ENCODE peak calls at places on chromosomes 4 and X, in five cellular contexts. M, K, W, B and Z are unnamed samples.

GRCh38 chr4:54525602-54526001 is 132.2 kb upstream of the KIT start:
- DNase-seq in K (no peak), W (peak; percentile 86), M (no peak), B (no peak), Z (peak; percentile 96)

GRCh38 chrX:38336538-38337240 is 9.4 kb upstream of the RPGR start:
- DNase-seq in M (no peak), W (no peak), B (no peak), K (no peak), Z (no peak)

GRCh38 chr4:164485169-164485568 is 268.8 kb upstream of the SMIM31 start:
- DNase-seq in B (no peak), W (no peak), K (no peak), M (no peak), Z (no peak)

GRCh38 chrX:56794404-56794803 is 65.4 kb downstream of the NBDY start:
- DNase-seq in B (no peak), M (no peak), K (no peak), W (no peak), Z (no peak)

GRCh38 chrX:9396930-9397329 is 67.9 kb upstream of the TBL1X start:
- DNase-seq in K (no peak), B (no peak), W (no peak), M (no peak), Z (peak; percentile 14)

GRCh38 chrX:39613508-39613921 is 484.2 kb downstream of the BCOR start:
- DNase-seq in M (peak; percentile 15), K (no peak), W (no peak), B (no peak), Z (peak; percentile 10)

GRCh38 chr4:53645108-53645507 is 53.8 kb upstream of the LNX1 start:
- DNase-seq in K (no peak), M (no peak), B (no peak), W (no peak), Z (no peak)

GRCh38 chrX:39577976-39578962 is 519.5 kb downstream of the BCOR start:
- DNase-seq in K (no peak), W (no peak), M (no peak), B (peak; percentile 0), Z (peak; percentile 7)

GRCh38 chr4:120025516-120025915 is 41.1 kb downstream of the MAD2L1 start:
- DNase-seq in M (no peak), W (no peak), K (no peak), B (no peak), Z (no peak)
- H3K4me3 ChIP-seq in M (no peak overlapping the region), W (no peak overlapping the region), K (no peak overlapping the region), B (no peak overlapping the region), Z (no peak overlapping the region)

GRCh38 chr4:128068927-128069326 is 7.8 kb downstream of the LARP1B start:
- DNase-seq in W (no peak), K (peak; percentile 48), B (no peak), M (peak; percentile 13), Z (peak; percentile 56)
- TF ChIP-seq CTCF in W (peak; percentile 26), K (peak; percentile 56), B (no peak), M (peak; percentile 30), Z (peak; percentile 51)

DNA sequence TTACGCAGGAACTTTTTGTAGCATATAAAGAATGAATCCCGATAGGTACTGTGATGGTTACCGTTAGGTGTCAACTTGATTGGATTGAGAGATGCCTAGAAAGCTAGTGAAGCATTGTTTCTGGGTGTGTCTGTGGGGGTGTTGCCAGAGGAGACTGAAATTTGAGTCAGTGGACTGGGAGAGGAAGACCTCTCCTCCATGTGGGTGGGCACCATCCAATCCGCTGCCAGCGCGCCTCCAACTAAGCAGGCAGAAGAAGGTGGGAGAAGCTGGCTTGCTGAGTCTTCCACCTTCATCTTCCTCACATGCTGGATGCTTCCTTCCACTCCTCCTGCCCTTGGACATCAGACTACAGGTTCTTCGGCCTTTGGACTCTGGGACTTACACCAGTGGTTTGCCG is 40.1 kb downstream of the WFS1 start:
- DNase-seq in B (no peak), W (no peak), K (no peak), M (no peak), Z (no peak)
- H3K4me3 ChIP-seq in B (peak overlapping the region; percentile 52), W (no peak overlapping the region), K (no peak overlapping the region), M (peak overlapping the region; percentile 38), Z (no peak overlapping the region)

DNA sequence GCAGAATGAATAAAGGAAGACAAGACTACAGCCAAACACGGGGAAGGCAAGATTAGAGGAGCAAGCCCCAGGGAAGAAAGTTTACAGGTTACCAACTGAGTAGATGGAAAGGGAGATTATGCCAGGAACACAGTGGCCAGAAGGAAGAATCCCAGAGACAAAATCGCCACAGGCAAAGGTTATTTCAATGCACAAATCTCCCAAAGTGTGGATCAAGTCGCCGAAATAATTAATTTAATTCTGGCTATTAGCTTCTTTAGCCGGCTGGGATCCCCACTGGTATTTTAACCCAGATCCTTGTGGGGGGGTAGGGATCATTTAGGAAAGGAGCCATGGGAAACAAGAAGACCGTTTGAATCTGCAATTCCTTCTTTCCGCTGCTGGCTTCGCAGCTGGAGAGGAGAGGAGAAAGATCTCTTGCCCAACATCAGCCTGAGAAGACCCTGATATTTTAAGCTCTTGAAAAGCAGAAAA is 171.0 kb downstream of the DHX15 start:
- DNase-seq in M (no peak), W (no peak), K (no peak), B (no peak), Z (no peak)
- TF ChIP-seq CTCF in M (no peak), W (no peak), K (no peak), B (no peak), Z (no peak)

GRCh38 chrX:6778547-6779231 is 243.8 kb upstream of the VCX3A start:
- DNase-seq in K (no peak), W (no peak), B (no peak), M (no peak), Z (no peak)
- H3K4me3 ChIP-seq in K (no peak overlapping the region), W (no peak overlapping the region), B (no peak overlapping the region), M (no peak overlapping the region), Z (no peak overlapping the region)

DNA sequence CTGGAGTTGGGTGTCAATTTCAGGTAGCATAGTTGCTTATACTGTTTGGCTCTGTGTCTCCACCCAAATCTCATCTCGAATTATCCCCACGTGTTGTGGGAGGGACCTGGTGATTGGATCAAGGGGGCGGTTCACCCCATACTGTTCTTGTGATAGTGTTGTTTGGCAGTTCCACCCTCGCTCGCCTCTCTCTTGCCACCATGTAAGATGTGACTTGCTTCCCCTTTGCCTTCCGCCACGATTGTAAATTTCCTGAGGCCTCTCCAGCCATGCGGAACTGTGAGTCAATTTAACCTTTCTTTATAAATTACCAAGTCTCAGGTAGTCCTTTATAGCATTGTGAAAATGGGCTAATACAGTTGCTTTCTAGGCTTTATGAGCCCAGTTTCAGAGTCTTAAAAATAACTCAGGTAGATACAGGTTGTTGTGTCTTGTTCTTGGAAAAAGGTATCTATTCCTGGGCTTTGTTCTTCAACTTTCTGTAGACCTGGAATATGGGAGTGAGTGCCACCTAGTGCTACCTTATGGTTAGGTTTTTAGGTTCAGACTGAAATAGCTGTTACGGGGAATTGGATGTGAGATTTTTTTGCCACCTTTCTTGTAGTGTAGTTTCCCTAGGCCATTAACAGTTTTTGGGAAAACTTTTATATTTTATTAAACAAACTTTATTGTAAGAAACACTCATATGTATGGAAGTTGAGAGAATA is 15.6 kb downstream of the PGK1 start:
- DNase-seq in M (no peak), K (no peak), W (no peak), B (no peak), Z (peak; percentile 20)
- TF ChIP-seq CTCF in M (peak; percentile 36), K (peak; percentile 38), W (peak; percentile 17), B (no peak), Z (peak; percentile 30)

GRCh38 chrX:13661735-13662536 is 9.0 kb downstream of the TCEANC start:
- DNase-seq in B (no peak), M (no peak), W (no peak), K (no peak), Z (no peak)
- H3K4me3 ChIP-seq in B (no peak overlapping the region), M (no peak overlapping the region), W (peak overlapping the region; percentile 14), K (no peak overlapping the region), Z (no peak overlapping the region)

GRCh38 chr4:108018884-108019187 is 29.1 kb downstream of the HADH start:
- DNase-seq in B (no peak), M (no peak), K (no peak), W (no peak), Z (no peak)
- TF ChIP-seq CTCF in B (no peak), M (no peak), K (no peak), W (no peak), Z (no peak)

DNA sequence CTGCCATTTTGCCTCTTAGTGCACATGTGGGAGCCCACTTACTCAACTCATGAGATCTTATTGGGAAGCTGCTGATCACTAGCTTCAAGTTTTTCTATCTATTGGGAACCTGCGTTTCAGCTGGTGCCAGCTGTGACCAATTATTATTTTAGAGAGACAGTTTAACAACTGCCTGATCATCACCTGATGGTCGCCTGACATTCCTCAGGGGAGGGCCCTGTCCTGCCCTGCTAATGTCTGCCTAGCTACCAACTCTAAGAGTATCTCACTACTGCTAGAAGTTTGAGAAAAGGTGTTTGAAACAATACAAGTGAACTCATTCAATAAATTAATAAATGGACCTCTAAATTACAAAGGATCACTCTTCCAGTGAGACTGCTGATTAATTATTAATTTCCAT is 95.5 kb downstream of the PCDH7 start:
- DNase-seq in K (no peak), W (no peak), M (no peak), B (no peak), Z (no peak)
- H3K4me3 ChIP-seq in K (no peak overlapping the region), W (no peak overlapping the region), M (no peak overlapping the region), B (no peak overlapping the region), Z (no peak overlapping the region)

GRCh38 chrX:41209853-41210252 is 124.1 kb upstream of the DDX3X start:
- DNase-seq in W (no peak), M (no peak), K (no peak), B (no peak), Z (no peak)
- TF ChIP-seq CTCF in W (no peak), M (no peak), K (no peak), B (no peak), Z (no peak)